ENCODE peak calls at places on chromosomes 16 and 17, in six cellular contexts. L, F, S, P, W and K are unnamed samples.

GRCh38 chr16:17397499-17397891 is 73.3 kb downstream of the XYLT1 start:
- DNase-seq in W (no peak), S (peak; percentile 59), P (no peak), L (peak; percentile 66), F (no peak), K (no peak)

GRCh38 chr17:41782142-41782541 is 4.4 kb downstream of the JUP start:
- DNase-seq in F (no peak), P (no peak), S (no peak), L (peak; percentile 32), W (no peak), K (no peak)

GRCh38 chr17:81130385-81131288 is 34.7 kb upstream of the PVALEF start:
- DNase-seq in W (no peak), S (no peak), F (no peak), L (no peak), P (no peak), K (peak; percentile 73)

GRCh38 chr17:47299239-47299910 is 24.4 kb upstream of the EFCAB13 start:
- DNase-seq in S (no peak), L (no peak), W (no peak), F (no peak), P (no peak), K (no peak)

GRCh38 chr17:45070809-45071208 is 9.7 kb downstream of the NMT1 start:
- DNase-seq in W (no peak), S (no peak), P (no peak), L (no peak), F (no peak), K (no peak)

GRCh38 chr17:15463363-15463762 is 4.1 kb downstream of the CDRT4 start:
- DNase-seq in P (no peak), W (no peak), L (peak; percentile 77), F (peak; percentile 33), S (peak; percentile 44), K (no peak)

GRCh38 chr17:7972131-7972785 is 30.2 kb upstream of the GUCY2D start:
- DNase-seq in S (no peak), W (no peak), F (no peak), L (peak; percentile 19), P (no peak), K (no peak)

GRCh38 chr17:73757324-73757942 is 113.2 kb upstream of the SDK2 start:
- DNase-seq in W (no peak), L (no peak), S (no peak), F (no peak), P (no peak), K (no peak)

GRCh38 chr17:9132944-9133610 is 111.8 kb downstream of the NTN1 start:
- DNase-seq in S (no peak), L (no peak), F (no peak), W (no peak), P (no peak), K (no peak)

GRCh38 chr16:9109255-9109654 is 17.8 kb downstream of the HAPSTR1 start:
- DNase-seq in F (no peak), P (no peak), S (no peak), W (no peak), L (no peak), K (no peak)

GRCh38 chr16:52963471-52963870 is 89.2 kb downstream of the CHD9NB start:
- DNase-seq in P (no peak), F (no peak), W (no peak), L (no peak), S (no peak), K (no peak)

GRCh38 chr17:4719146-4719545 is 8.7 kb downstream of the ARRB2 start:
- DNase-seq in S (no peak), F (no peak), P (no peak), W (no peak), L (no peak), K (no peak)
- H3K27ac ChIP-seq in S (no peak overlapping the region), F (no peak overlapping the region), P (no peak overlapping the region), W (no peak overlapping the region), L (no peak overlapping the region), K (no peak overlapping the region)

DNA sequence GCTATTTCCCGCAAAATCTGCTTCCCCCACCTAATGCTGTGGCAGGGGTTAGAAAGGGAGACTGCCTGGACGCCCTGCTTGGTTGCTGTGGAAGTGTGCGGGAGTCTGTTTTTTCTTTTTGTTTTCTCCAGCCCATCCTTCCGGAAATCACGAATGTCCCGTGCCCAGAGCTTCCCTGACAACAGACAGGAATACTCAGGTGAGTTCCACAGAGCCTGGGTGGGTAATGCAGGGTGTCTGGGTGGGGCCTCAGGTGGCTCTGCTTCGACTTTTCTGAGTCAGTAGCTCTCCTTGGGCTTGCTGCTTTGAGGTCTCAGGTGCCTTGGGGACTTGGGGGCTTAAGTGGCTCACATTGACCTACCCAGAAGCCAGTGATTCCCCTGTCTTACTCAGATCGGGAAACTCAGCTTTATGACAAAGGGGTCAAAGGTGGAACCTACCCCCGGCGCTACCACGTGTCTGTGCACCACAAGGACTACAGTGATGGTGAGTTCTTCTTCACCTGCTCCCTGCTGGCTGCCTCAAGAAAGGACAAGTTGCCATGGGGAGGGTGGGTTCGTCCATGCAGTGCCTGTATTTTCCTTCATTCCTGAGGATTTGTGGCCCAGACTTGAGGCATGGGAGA is 11.4 kb downstream of the LIMD2 start:
- DNase-seq in P (no peak), L (no peak), F (no peak), W (no peak), S (no peak), K (no peak)
- H3K27ac ChIP-seq in P (no peak overlapping the region), L (no peak overlapping the region), F (no peak overlapping the region), W (no peak overlapping the region), S (no peak overlapping the region), K (no peak overlapping the region)

GRCh38 chr17:30074726-30075125 is 41.9 kb upstream of the NSRP1 start:
- DNase-seq in S (no peak), F (no peak), L (no peak), P (no peak), W (no peak), K (no peak)
- H3K27ac ChIP-seq in S (no peak overlapping the region), F (no peak overlapping the region), L (no peak overlapping the region), P (no peak overlapping the region), W (no peak overlapping the region), K (no peak overlapping the region)

DNA sequence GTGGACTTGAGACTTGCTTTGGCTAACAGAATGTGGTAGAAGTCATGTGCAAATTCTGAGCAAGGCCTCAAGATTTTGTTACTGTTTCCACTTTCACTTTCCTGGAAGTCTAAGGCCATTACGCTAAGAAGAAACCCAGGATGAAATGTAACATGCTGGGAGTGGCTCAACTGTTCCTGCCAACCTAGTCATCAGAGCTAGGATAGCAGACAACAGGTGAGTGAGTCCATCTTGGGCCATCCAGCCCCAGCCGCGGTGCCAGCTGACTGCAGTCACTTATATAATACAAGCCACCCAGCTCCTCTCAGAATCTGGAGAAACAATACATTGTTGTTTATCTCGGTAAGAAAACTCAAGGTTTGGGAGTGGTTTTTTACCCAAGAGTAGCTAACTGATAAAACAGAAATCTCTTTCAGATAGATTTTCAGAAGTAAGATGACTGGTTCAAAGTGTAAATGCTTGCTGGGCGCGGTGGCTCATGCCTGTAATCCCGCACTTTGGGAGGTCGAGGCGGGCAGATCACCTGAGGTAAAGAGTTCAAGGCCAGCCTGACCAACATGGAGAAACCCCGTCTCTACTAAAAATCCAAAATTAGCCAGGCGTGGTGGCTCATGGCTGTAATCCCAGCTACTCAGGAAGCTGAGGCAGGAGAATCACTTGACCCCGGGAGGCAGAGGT is 10.6 kb upstream of the STX4 start:
- DNase-seq in F (no peak), W (no peak), P (no peak), L (no peak), S (no peak), K (no peak)
- H3K27ac ChIP-seq in F (no peak overlapping the region), W (no peak overlapping the region), P (no peak overlapping the region), L (no peak overlapping the region), S (no peak overlapping the region), K (no peak overlapping the region)

GRCh38 chr16:85232369-85233142 is 120.3 kb upstream of the CIBAR2 start:
- DNase-seq in L (no peak), P (no peak), W (no peak), F (no peak), S (no peak), K (no peak)
- H3K27ac ChIP-seq in L (peak overlapping the region; percentile 56), P (no peak overlapping the region), W (no peak overlapping the region), F (no peak overlapping the region), S (peak overlapping the region; percentile 55), K (no peak overlapping the region)